ENCODE peak calls at places on chromosomes 7 and 10, in five cellular contexts. L is NCI-H2171, B is HEK293T, A is GF-D8, K is endothelial cell. N is an unnamed sample.

GRCh38 chr7:105614341-105614840 is 33.1 kb upstream of the EFCAB10 start:
- DNase-seq in L (no peak), K (no peak), B (no peak), A (no peak), N (no peak)

GRCh38 chr10:35003906-35004305 is 86.2 kb downstream of the CUL2 start:
- DNase-seq in A (no peak), K (no peak), B (no peak), L (no peak), N (no peak)

GRCh38 chr10:70908426-70909296 is 20.3 kb upstream of the PCBD1 start:
- DNase-seq in B (no peak), L (no peak), A (no peak), K (no peak), N (no peak)

GRCh38 chr10:87734987-87735827 is 75.5 kb downstream of the PAPSS2 start:
- DNase-seq in K (peak; percentile 33), A (no peak), B (peak; percentile 65), L (no peak), N (no peak)

GRCh38 chr7:11297764-11298163 is 324.1 kb downstream of the PHF14 start:
- DNase-seq in K (no peak), L (no peak), B (no peak), A (no peak), N (no peak)

GRCh38 chr10:36038316-36038715 is 396.2 kb upstream of the FZD8 start:
- DNase-seq in A (no peak), K (no peak), B (no peak), L (peak; percentile 71), N (no peak)

GRCh38 chr10:87767253-87767652 is 50.8 kb downstream of the ATAD1 start:
- DNase-seq in B (no peak), A (no peak), K (peak; percentile 9), L (no peak), N (no peak)

GRCh38 chr7:124784879-124785818 is 19.6 kb upstream of the GPR37 start:
- DNase-seq in B (peak; percentile 59), K (peak; percentile 57), A (no peak), L (peak; percentile 82), N (no peak)

GRCh38 chr10:35025916-35026315 is 64.2 kb downstream of the CUL2 start:
- DNase-seq in L (no peak), B (no peak), A (no peak), K (no peak), N (no peak)

GRCh38 chr10:22615819-22616499 is 98.4 kb downstream of the PIP4K2A start:
- DNase-seq in L (no peak), B (peak; percentile 56), K (no peak), A (peak; percentile 61), N (peak; percentile 42)

N was measured in HuH-7.5.